ENCODE peak calls at places on chromosomes 4 and X, in five cellular contexts. W is H1, C is mesenchymal stem cell, K is fibroblast of lung, X is GM23248. B is an unnamed sample. For H3K4me1, the result is how much of the 10 kb centered on the place peaks cover.

GRCh38 chrX:10177620-10178019 is 20.8 kb downstream of the CLCN4 start:
- DNase-seq in C (no peak), W (no peak), X (peak), K (peak), B (peak)

GRCh38 chrX:86195343-86195742 is 47.1 kb downstream of the DACH2 start:
- DNase-seq in K (no peak), W (no peak), X (no peak), C (no peak), B (no peak)

GRCh38 chrX:318068-318738 is 393 bp downstream of the GTPBP6 start:
- DNase-seq in K (peak), X (peak), C (peak), W (peak), B (peak)

GRCh38 chrX:15815779-15816452 is 25.6 kb downstream of the ZRSR2 start:
- DNase-seq in C (peak), K (peak), W (no peak), X (peak), B (peak)

GRCh38 chr4:77599378-77599777 is 6.2 kb upstream of the CXCL13 start:
- DNase-seq in W (no peak), K (peak), X (peak), C (peak), B (peak)

GRCh38 chrX:72314242-72314641 is 8.5 kb upstream of the CITED1 start:
- DNase-seq in W (no peak), K (no peak), C (no peak), X (no peak), B (no peak)

GRCh38 chrX:148562846-148563245 is 62.4 kb downstream of the AFF2 start:
- DNase-seq in K (no peak), C (no peak), W (no peak), X (no peak), B (no peak)

GRCh38 chrX:150899191-150899757 is 806 bp upstream of the CD99L2 start:
- DNase-seq in C (peak), K (peak), X (peak), W (no peak), B (peak)

GRCh38 chr4:73234712-73235111 is 23.9 kb downstream of the ANKRD17 start:
- DNase-seq in W (no peak), C (no peak), X (no peak), K (no peak), B (no peak)

GRCh38 chrX:71256051-71256450 is 2.1 kb upstream of the ZMYM3 start:
- DNase-seq in K (no peak), X (no peak), C (peak), W (no peak), B (no peak)

GRCh38 chr4:145609494-145610427 is 9.4 kb upstream of the MMAA start:
- DNase-seq in K (peak), W (peak), C (peak), X (peak), B (peak)

GRCh38 chrX:20382082-20382481 is 115.4 kb upstream of the RPS6KA3 start:
- DNase-seq in W (no peak), C (no peak), X (no peak), K (no peak), B (no peak)

GRCh38 chrX:47802589-47802988 is 34.1 kb upstream of the ZNF81 start:
- DNase-seq in K (peak), W (no peak), C (no peak), X (peak), B (peak)

GRCh38 chr4:53100801-53101581 is 238.9 kb downstream of the RASL11B start:
- DNase-seq in X (peak), K (peak), W (no peak), C (peak), B (peak)

GRCh38 chr4:7964890-7965662 is 25.4 kb upstream of the AFAP1 start:
- DNase-seq in X (peak), K (peak), C (peak), W (no peak), B (no peak)

GRCh38 chr4:7428261-7429068 is 6.3 kb downstream of the PSAPL1 start:
- DNase-seq in X (no peak), C (no peak), W (peak), K (no peak), B (no peak)

GRCh38 chr4:124322234-124322831 is 390.2 kb downstream of the ANKRD50 start:
- DNase-seq in C (peak), X (peak), W (no peak), K (peak), B (peak)

GRCh38 chr4:41323186-41323585 is 66.5 kb downstream of the UCHL1 start:
- DNase-seq in X (no peak), W (no peak), C (no peak), K (no peak), B (peak)

GRCh38 chrX:2500091-2500680 is 590 bp downstream of the DHRSX start:
- DNase-seq in K (peak), W (peak), C (peak), X (peak), B (peak)

GRCh38 chr4:136583567-136583966 is 948.7 kb downstream of the PCDH18 start:
- DNase-seq in K (no peak), X (no peak), C (no peak), W (no peak), B (no peak)

GRCh38 chr4:140302151-140302859 is 71.1 kb upstream of the SCOC start:
- DNase-seq in K (no peak), X (no peak), C (no peak), W (no peak), B (no peak)

GRCh38 chr4:188403272-188403671 is 264.0 kb downstream of the TRIML1 start:
- DNase-seq in C (no peak), W (no peak), K (no peak), X (no peak), B (no peak)

GRCh38 chr4:144355809-144356757 is 215.6 kb upstream of the GYPA start:
- DNase-seq in K (peak), W (no peak), C (peak), X (peak), B (peak)

GRCh38 chr4:151540728-151541437 is 131.9 kb downstream of the FHIP1A start:
- DNase-seq in K (peak), W (no peak), C (peak), X (peak), B (peak)

GRCh38 chr4:148196168-148196567 is 246.0 kb downstream of the NR3C2 start:
- DNase-seq in K (no peak), W (no peak), X (no peak), C (no peak), B (no peak)

GRCh38 chrX:105323951-105324350 is 103.5 kb upstream of the TEX13A start:
- DNase-seq in W (no peak), K (peak), X (no peak), C (no peak), B (peak)

GRCh38 chr4:176259330-176260090 is 9.5 kb downstream of the ASB5 start:
- DNase-seq in W (no peak), X (peak), C (peak), K (peak), B (peak)

GRCh38 chr4:73070072-73070385 is 513 bp upstream of the COX18 start:
- DNase-seq in X (no peak), W (no peak), K (no peak), C (no peak), B (no peak)

GRCh38 chr4:122047706-122048425 is 96.0 kb upstream of the TRPC3 start:
- DNase-seq in X (no peak), W (no peak), C (no peak), K (no peak), B (no peak)

GRCh38 chr4:46886711-46887110 is 22.3 kb downstream of the COX7B2 start:
- DNase-seq in W (no peak), K (peak), X (peak), C (peak), B (peak)

GRCh38 chr4:48752726-48753125 is 27.4 kb downstream of the FRYL start:
- DNase-seq in X (no peak), K (peak), W (no peak), C (no peak), B (no peak)

GRCh38 chrX:386768-387575 is at the start of gene PPP2R3B:
- DNase-seq in K (peak), X (peak), C (peak), W (peak), B (peak)

GRCh38 chr4:153873741-153874140 is 84.9 kb upstream of the SFRP2 start:
- DNase-seq in K (no peak), W (no peak), X (no peak), C (no peak), B (no peak)

GRCh38 chrX:17376381-17377046 is 1.5 kb downstream of the NHS start:
- DNase-seq in K (no peak), W (peak), X (peak), C (no peak), B (peak)

GRCh38 chrX:17374619-17375360 is at the start of gene NHS:
- DNase-seq in X (peak), C (peak), W (peak), K (peak), B (peak)

GRCh38 chrX:17377047-17377692 is 2.2 kb downstream of the NHS start:
- DNase-seq in W (peak), K (peak), X (peak), C (no peak), B (peak)

GRCh38 chrX:17375631-17376380 is 806 bp downstream of the NHS start:
- DNase-seq in W (peak), K (peak), X (peak), C (peak), B (peak)

GRCh38 chrX:17375361-17375630 is 296 bp downstream of the NHS start:
- DNase-seq in X (no peak), C (no peak), K (no peak), W (no peak), B (no peak)
- H3K9ac ChIP-seq in X (peak), C (peak), K (peak), W (no peak), B (peak)

DNA sequence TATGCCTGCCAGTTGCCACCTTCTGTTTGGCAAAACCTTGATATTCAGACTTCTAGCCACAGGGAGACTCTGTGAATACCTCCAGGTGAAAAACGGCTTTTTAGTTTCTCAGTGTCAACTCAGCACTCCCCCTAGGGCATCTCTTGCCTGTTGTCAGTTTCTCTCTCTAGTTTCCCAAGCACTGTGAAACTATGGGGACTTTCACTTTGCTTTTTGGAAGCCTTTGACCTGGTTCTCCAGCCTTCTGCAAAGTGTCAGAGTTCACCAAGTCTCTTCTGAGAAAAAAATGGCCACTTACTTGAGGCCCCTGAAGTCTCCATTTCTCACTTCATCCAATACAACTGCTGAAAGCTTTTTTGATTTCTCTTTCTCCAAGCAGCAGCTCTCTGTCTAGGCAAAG is 521.5 kb downstream of the INPP4B start:
- DNase-seq in X (no peak), C (no peak), W (no peak), K (no peak), B (no peak)
- H3K4me1 ChIP-seq in X (under half), C (under half), W (under half), K (under half), B (under half)

GRCh38 chr4:25310825-25311210 is 1.8 kb upstream of the ZCCHC4 start:
- DNase-seq in C (no peak), K (no peak), W (no peak), X (no peak), B (no peak)
- H3K9ac ChIP-seq in C (peak), K (no peak), W (no peak), X (no peak), B (no peak)

GRCh38 chr4:13983189-13983790 is 355.8 kb upstream of the BOD1L1 start:
- DNase-seq in W (no peak), C (no peak), X (no peak), K (no peak), B (no peak)
- H3K4me1 ChIP-seq in W (under half), C (under half), X (under half), K (under half), B (under half)

B was measured in adipocyte.